ENCODE peak calls at places on chromosomes 7 and 10, in nine cellular contexts. One of them, this sample, is unnamed. For H3K4me1, the result is how much of the 10 kb centered on the place peaks cover.

GRCh38 chr10:117790177-117790576 is 247.6 kb downstream of the EMX2 start:
- DNase-seq in Caco-2: peak
- DNase-seq in testis: no peak
- DNase-seq in esophagus muscularis mucosa: no peak
- DNase-seq in adrenal gland: no peak
- DNase-seq in stomach: no peak
- DNase-seq in heart right ventricle: no peak
- DNase-seq in cardiac muscle cell: no peak
- DNase-seq in HCT116: no peak
- DNase-seq in this sample: no peak

GRCh38 chr7:55912748-55913158 is 25.5 kb downstream of the ZNF713 start:
- DNase-seq in cardiac muscle cell: no peak
- DNase-seq in testis: no peak
- DNase-seq in stomach: no peak
- DNase-seq in adrenal gland: no peak
- DNase-seq in HCT116: no peak
- DNase-seq in heart right ventricle: no peak
- DNase-seq in esophagus muscularis mucosa: no peak
- DNase-seq in Caco-2: no peak
- DNase-seq in this sample: no peak

GRCh38 chr10:85857305-85857704 is 509.3 kb downstream of the GRID1 start:
- DNase-seq in heart right ventricle: no peak
- DNase-seq in stomach: no peak
- DNase-seq in Caco-2: no peak
- DNase-seq in testis: no peak
- DNase-seq in adrenal gland: no peak
- DNase-seq in esophagus muscularis mucosa: no peak
- DNase-seq in HCT116: no peak
- DNase-seq in cardiac muscle cell: no peak
- DNase-seq in this sample: peak

GRCh38 chr7:144508702-144509101 is 105.2 kb upstream of the NOBOX start:
- DNase-seq in HCT116: no peak
- DNase-seq in adrenal gland: no peak
- DNase-seq in cardiac muscle cell: no peak
- DNase-seq in esophagus muscularis mucosa: no peak
- DNase-seq in Caco-2: no peak
- DNase-seq in stomach: no peak
- DNase-seq in testis: no peak
- DNase-seq in heart right ventricle: no peak
- DNase-seq in this sample: no peak

GRCh38 chr10:89120931-89121907 is 85.9 kb downstream of the CH25H start:
- DNase-seq in testis: no peak
- DNase-seq in esophagus muscularis mucosa: no peak
- DNase-seq in HCT116: no peak
- DNase-seq in cardiac muscle cell: no peak
- DNase-seq in heart right ventricle: no peak
- DNase-seq in stomach: no peak
- DNase-seq in adrenal gland: no peak
- DNase-seq in Caco-2: no peak
- DNase-seq in this sample: no peak

GRCh38 chr7:128151646-128152045 is 89.4 kb upstream of the LEP start:
- DNase-seq in HCT116: no peak
- DNase-seq in testis: no peak
- DNase-seq in esophagus muscularis mucosa: no peak
- DNase-seq in cardiac muscle cell: no peak
- DNase-seq in stomach: no peak
- DNase-seq in adrenal gland: no peak
- DNase-seq in heart right ventricle: no peak
- DNase-seq in Caco-2: no peak
- DNase-seq in this sample: no peak

GRCh38 chr7:68733219-68734143 is 864.8 kb upstream of the AUTS2 start:
- DNase-seq in adrenal gland: no peak
- DNase-seq in esophagus muscularis mucosa: no peak
- DNase-seq in cardiac muscle cell: no peak
- DNase-seq in stomach: no peak
- DNase-seq in testis: no peak
- DNase-seq in heart right ventricle: no peak
- DNase-seq in HCT116: no peak
- DNase-seq in Caco-2: no peak
- DNase-seq in this sample: no peak

GRCh38 chr10:103666751-103667150 is 173.2 kb downstream of the NEURL1 start:
- DNase-seq in testis: no peak
- DNase-seq in heart right ventricle: no peak
- DNase-seq in Caco-2: no peak
- DNase-seq in stomach: no peak
- DNase-seq in esophagus muscularis mucosa: no peak
- DNase-seq in adrenal gland: no peak
- DNase-seq in cardiac muscle cell: no peak
- DNase-seq in HCT116: no peak
- DNase-seq in this sample: no peak

GRCh38 chr7:116876664-116877442 is 14.5 kb downstream of the CAPZA2 start:
- DNase-seq in adrenal gland: peak
- DNase-seq in cardiac muscle cell: peak
- DNase-seq in heart right ventricle: peak
- DNase-seq in stomach: peak
- DNase-seq in esophagus muscularis mucosa: no peak
- DNase-seq in testis: peak
- DNase-seq in Caco-2: peak
- DNase-seq in HCT116: no peak
- DNase-seq in this sample: no peak

GRCh38 chr10:89645742-89646172 is 715 bp upstream of the PANK1 start:
- DNase-seq in esophagus muscularis mucosa: no peak
- DNase-seq in HCT116: no peak
- DNase-seq in Caco-2: peak
- DNase-seq in stomach: no peak
- DNase-seq in cardiac muscle cell: no peak
- DNase-seq in heart right ventricle: peak
- DNase-seq in adrenal gland: peak
- DNase-seq in testis: peak
- DNase-seq in this sample: no peak

GRCh38 chr7:17095951-17096350 is 202.5 kb upstream of the AHR start:
- DNase-seq in heart right ventricle: no peak
- DNase-seq in HCT116: no peak
- DNase-seq in Caco-2: no peak
- DNase-seq in cardiac muscle cell: no peak
- DNase-seq in stomach: no peak
- DNase-seq in esophagus muscularis mucosa: no peak
- DNase-seq in testis: no peak
- DNase-seq in adrenal gland: no peak
- DNase-seq in this sample: no peak

GRCh38 chr10:70743430-70743788 is 41.8 kb downstream of the TBATA start:
- DNase-seq in heart right ventricle: no peak
- DNase-seq in cardiac muscle cell: no peak
- DNase-seq in adrenal gland: no peak
- DNase-seq in testis: no peak
- DNase-seq in Caco-2: no peak
- DNase-seq in stomach: no peak
- DNase-seq in esophagus muscularis mucosa: no peak
- DNase-seq in HCT116: no peak
- DNase-seq in this sample: no peak

GRCh38 chr10:80506189-80506575 is 31.5 kb upstream of the SH2D4B start:
- DNase-seq in esophagus muscularis mucosa: no peak
- DNase-seq in Caco-2: peak
- DNase-seq in testis: no peak
- DNase-seq in HCT116: peak
- DNase-seq in stomach: no peak
- DNase-seq in heart right ventricle: no peak
- DNase-seq in cardiac muscle cell: no peak
- DNase-seq in adrenal gland: no peak
- DNase-seq in this sample: no peak

GRCh38 chr7:2260820-2261219 is 18.8 kb downstream of the NUDT1 start:
- DNase-seq in adrenal gland: no peak
- DNase-seq in esophagus muscularis mucosa: no peak
- DNase-seq in heart right ventricle: no peak
- DNase-seq in cardiac muscle cell: peak
- DNase-seq in HCT116: no peak
- DNase-seq in stomach: peak
- DNase-seq in testis: no peak
- DNase-seq in Caco-2: no peak
- DNase-seq in this sample: no peak

GRCh38 chr10:70887804-70888800 is at the start of gene PCBD1:
- DNase-seq in esophagus muscularis mucosa: no peak
- DNase-seq in Caco-2: peak
- DNase-seq in adrenal gland: peak
- DNase-seq in stomach: peak
- DNase-seq in testis: peak
- DNase-seq in HCT116: peak
- DNase-seq in cardiac muscle cell: peak
- DNase-seq in heart right ventricle: peak
- DNase-seq in this sample: peak

DNA sequence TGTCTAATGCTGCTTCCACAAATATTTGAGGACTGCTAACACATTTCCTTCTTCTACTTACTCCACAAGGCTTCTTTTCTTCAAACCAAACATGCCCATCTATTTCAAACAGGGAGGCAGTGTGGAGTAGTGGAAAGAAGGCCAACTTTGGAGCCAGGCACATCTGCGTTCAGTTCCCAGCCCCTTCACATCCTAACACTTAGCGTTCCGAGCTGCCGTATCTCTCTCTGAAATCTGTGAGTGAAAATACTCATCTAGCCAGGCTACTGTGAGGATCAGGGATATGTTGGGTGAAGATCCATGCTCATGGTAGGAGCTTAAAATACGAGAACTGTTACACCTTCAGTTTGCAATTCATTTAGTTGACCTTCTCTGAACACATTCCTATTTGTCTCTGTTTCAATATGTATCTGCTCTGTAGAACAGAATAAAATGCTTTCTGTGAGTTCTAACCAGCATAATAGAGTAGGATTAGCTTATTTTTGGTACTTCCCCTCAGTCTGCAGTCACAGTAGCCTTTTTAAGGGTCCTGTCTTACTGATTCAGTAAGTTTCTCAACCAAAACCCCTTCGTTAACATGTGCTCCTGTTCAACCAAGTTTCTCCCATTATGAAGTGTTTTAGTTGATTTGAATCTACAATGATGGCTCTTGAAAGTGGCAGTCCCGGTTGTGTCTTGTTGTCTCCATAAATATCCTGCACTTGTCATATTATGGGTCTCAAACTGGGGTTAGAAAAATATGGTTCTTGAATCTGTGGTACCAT is 3.3 kb upstream of the MEST start:
- DNase-seq in adrenal gland: no peak
- DNase-seq in stomach: no peak
- DNase-seq in testis: no peak
- DNase-seq in heart right ventricle: no peak
- DNase-seq in Caco-2: no peak
- DNase-seq in HCT116: no peak
- DNase-seq in cardiac muscle cell: no peak
- DNase-seq in esophagus muscularis mucosa: no peak
- DNase-seq in this sample: no peak
- H3K4me3 ChIP-seq in adrenal gland: no peak
- H3K4me3 ChIP-seq in stomach: no peak
- H3K4me3 ChIP-seq in testis: no peak
- H3K4me3 ChIP-seq in heart right ventricle: no peak
- H3K4me3 ChIP-seq in Caco-2: no peak
- H3K4me3 ChIP-seq in HCT116: no peak
- H3K4me3 ChIP-seq in cardiac muscle cell: no peak
- H3K4me3 ChIP-seq in esophagus muscularis mucosa: no peak
- H3K4me3 ChIP-seq in this sample: no peak

DNA sequence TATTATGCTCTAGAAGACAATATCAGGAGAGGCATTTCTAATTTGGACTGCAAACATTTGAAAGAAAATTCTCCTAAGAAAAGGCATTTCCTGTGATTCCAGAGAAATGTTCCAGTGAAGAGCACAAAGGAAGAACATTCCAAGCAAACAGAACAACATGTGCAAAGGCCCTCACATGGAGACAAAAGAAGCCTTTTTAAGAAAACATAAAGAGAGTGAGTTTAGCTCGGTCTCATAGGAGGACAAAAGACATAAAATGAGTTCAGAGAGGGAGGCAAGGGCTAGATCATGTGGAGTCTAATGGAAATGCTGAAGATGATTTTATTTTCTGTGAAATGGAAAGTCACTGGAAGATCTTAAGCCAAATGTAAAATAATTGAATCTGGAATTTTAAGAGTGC is 269.8 kb upstream of the HGF start:
- DNase-seq in HCT116: no peak
- DNase-seq in esophagus muscularis mucosa: no peak
- DNase-seq in heart right ventricle: no peak
- DNase-seq in cardiac muscle cell: no peak
- DNase-seq in Caco-2: no peak
- DNase-seq in stomach: no peak
- DNase-seq in testis: no peak
- DNase-seq in adrenal gland: no peak
- DNase-seq in this sample: no peak
- H3K4me1 ChIP-seq in HCT116: under half
- H3K4me1 ChIP-seq in esophagus muscularis mucosa: under half
- H3K4me1 ChIP-seq in heart right ventricle: under half
- H3K4me1 ChIP-seq in cardiac muscle cell: under half
- H3K4me1 ChIP-seq in Caco-2: under half
- H3K4me1 ChIP-seq in stomach: under half
- H3K4me1 ChIP-seq in testis: under half
- H3K4me1 ChIP-seq in adrenal gland: under half
- H3K4me1 ChIP-seq in this sample: under half

DNA sequence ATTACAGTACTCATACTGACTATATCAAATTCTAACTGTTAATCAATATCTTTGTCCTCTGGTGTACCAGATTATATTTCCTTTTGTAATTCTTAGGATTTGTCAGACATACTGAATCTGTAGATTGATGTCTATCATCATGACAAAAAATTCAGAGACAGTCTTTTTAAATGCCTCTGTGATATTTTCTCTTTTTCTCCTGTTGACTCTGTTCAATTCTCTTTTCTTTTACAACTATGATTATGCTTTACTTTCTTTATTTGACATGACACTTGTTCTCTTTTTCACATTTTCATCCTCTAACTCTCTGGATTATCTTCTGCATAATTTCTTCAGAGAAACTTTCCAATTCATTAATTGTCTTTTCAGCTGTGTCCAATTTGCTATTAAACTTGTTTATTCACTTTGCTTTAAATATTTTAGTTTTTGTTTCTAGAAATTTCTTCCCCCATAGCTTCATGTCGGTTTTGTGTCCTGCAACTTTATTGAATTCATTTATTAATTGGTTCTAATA is 153.6 kb downstream of the PFKFB3 start:
- DNase-seq in stomach: no peak
- DNase-seq in esophagus muscularis mucosa: no peak
- DNase-seq in adrenal gland: no peak
- DNase-seq in testis: no peak
- DNase-seq in Caco-2: no peak
- DNase-seq in HCT116: no peak
- DNase-seq in heart right ventricle: no peak
- DNase-seq in cardiac muscle cell: no peak
- DNase-seq in this sample: no peak
- H3K4me3 ChIP-seq in stomach: no peak
- H3K4me3 ChIP-seq in esophagus muscularis mucosa: no peak
- H3K4me3 ChIP-seq in adrenal gland: no peak
- H3K4me3 ChIP-seq in testis: no peak
- H3K4me3 ChIP-seq in Caco-2: no peak
- H3K4me3 ChIP-seq in HCT116: no peak
- H3K4me3 ChIP-seq in heart right ventricle: no peak
- H3K4me3 ChIP-seq in cardiac muscle cell: no peak
- H3K4me3 ChIP-seq in this sample: no peak

DNA sequence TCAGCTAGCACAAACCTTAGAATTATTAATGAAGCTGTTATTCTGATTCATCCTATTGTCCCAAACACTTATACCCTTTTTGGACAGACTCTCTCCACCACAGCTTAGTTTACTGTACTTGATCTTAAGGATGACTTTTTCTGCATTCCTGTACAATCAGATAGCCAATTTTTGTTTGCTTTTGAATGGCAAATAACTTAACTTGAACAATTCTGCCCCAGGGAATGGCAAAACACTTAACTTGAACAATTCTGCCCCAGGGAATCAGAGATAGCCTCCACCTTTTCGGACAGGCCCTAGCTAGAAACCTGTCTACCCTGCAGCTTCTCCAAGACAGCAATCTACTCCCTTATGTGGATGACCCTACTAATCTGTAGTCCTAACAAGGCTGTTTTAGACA is 668.0 kb upstream of the LRRTM3 start:
- DNase-seq in stomach: no peak
- DNase-seq in adrenal gland: no peak
- DNase-seq in testis: no peak
- DNase-seq in cardiac muscle cell: no peak
- DNase-seq in Caco-2: no peak
- DNase-seq in HCT116: no peak
- DNase-seq in esophagus muscularis mucosa: no peak
- DNase-seq in heart right ventricle: no peak
- DNase-seq in this sample: no peak
- H3K4me1 ChIP-seq in stomach: under half
- H3K4me1 ChIP-seq in adrenal gland: under half
- H3K4me1 ChIP-seq in testis: under half
- H3K4me1 ChIP-seq in cardiac muscle cell: under half
- H3K4me1 ChIP-seq in Caco-2: under half
- H3K4me1 ChIP-seq in HCT116: under half
- H3K4me1 ChIP-seq in esophagus muscularis mucosa: under half
- H3K4me1 ChIP-seq in heart right ventricle: under half
- H3K4me1 ChIP-seq in this sample: under half